ENCODE peak calls at places on chromosomes 11 and 22, in six cellular contexts. F is A549, T is endothelial cell of umbilical vein, D is GM12878, B is HepG2, I is K562. A is an unnamed sample.

GRCh38 chr22:38924197-38924952 is 33.0 kb upstream of the APOBEC3A start:
- DNase-seq in F (peak), T (peak), D (no peak), B (peak), I (no peak), A (no peak)

GRCh38 chr11:126284829-126285228 is 1.9 kb downstream of the TIRAP start:
- DNase-seq in F (peak), T (peak), D (peak), B (peak), I (no peak), A (peak)

GRCh38 chr22:41231369-41231768 is 9.4 kb downstream of the CHADL start:
- DNase-seq in F (no peak), T (no peak), D (no peak), B (no peak), I (no peak), A (no peak)

GRCh38 chr11:125342281-125342980 is 153.6 kb downstream of the FEZ1 start:
- DNase-seq in F (no peak), T (no peak), D (no peak), B (no peak), I (no peak), A (no peak)

GRCh38 chr11:33956611-33957010 is 64.7 kb upstream of the LMO2 start:
- DNase-seq in F (no peak), T (peak), D (no peak), B (no peak), I (no peak), A (no peak)

GRCh38 chr11:72580648-72580950 is 93.6 kb downstream of the PDE2A start:
- DNase-seq in F (no peak), T (no peak), D (no peak), B (no peak), I (no peak), A (no peak)

GRCh38 chr11:21421930-21422329 is 752.5 kb downstream of the NELL1 start:
- DNase-seq in F (no peak), T (no peak), D (no peak), B (no peak), I (no peak), A (no peak)

GRCh38 chr11:103071008-103071407 is 21.0 kb downstream of the DCUN1D5 start:
- DNase-seq in F (no peak), T (no peak), D (no peak), B (no peak), I (no peak), A (no peak)

GRCh38 chr11:78234006-78234405 is 45.3 kb downstream of the USP35 start:
- DNase-seq in F (no peak), T (no peak), D (no peak), B (no peak), I (no peak), A (no peak)

GRCh38 chr11:43648888-43649287 is 31.6 kb upstream of the HSD17B12 start:
- DNase-seq in F (no peak), T (no peak), D (no peak), B (no peak), I (no peak), A (no peak)

DNA sequence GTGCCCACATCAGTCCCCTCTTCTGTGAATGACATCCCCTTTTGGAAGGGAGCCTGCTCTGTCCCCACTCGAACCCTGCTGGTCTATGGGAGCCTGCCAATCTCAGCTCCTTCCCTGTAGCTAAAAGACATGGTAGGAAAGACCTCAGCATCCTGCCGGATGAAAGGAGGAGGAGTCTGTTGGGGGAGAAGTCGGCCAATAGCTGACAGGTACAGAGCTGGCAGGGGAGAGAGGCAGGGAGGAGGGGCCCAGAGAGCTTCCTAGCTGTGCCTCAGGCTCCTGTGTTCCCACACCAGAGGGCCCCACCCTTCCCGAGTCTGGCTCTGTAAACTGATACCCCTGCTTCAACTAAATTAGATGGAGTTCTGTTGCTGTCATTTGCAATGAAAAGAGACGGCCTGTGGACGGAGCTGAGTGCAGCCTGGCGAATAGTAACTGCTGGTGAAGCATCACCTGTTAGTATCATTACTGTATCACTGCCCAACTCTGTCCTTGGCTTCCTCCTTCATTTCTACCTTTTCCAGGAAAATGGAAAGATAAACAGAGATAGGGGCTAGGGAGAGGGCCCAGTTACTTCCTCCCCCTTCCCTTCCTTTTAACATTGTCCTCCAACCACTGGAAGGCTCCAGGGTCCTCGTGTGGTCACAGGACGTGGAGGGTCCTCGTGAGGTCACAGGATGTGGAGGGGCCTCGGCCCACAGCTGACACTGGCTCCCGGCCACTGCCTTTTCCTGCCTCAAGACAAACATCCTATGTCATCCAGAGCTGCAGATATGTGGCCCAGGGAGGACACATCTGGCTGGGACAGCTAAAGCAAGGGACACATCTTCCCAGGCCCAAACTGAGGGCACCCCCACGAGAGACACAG is 15.1 kb downstream of the FXYD6 start:
- DNase-seq in F (no peak), T (peak), D (no peak), B (no peak), I (no peak), A (no peak)
- TF ChIP-seq MAX in F (no peak), T (no peak), D (no peak), B (no peak), I (no peak), A (no peak)

DNA sequence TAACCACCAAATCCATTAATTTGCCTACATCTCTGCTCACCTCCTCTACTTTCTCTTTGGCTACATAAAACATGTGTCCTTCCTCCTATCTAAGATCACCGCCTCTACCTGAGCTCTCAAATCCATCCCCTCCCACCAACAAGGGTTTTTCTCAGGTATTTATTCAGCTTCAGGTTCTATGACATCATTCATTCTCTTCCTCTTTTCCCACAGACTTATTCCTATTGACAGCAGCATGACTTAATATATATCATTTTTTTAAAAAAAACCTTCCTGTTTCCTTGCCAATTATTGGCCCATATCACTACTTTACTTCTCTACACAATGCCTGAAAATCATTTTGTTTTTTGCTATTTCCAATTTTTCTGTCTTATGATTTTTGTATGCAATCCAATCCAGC is 4.4 kb downstream of the CASP12 start:
- DNase-seq in F (no peak), T (peak), D (no peak), B (no peak), I (no peak), A (no peak)
- TF ChIP-seq MYC in F (no peak), T (no peak), D (no peak), B (no peak), I (no peak), A (no peak)

GRCh38 chr11:7986768-7987559 is at the start of gene EIF3F:
- DNase-seq in F (peak), T (peak), D (peak), B (peak), I (peak), A (peak)
- TF ChIP-seq POLR2A in F (peak), T (peak), D (peak), B (peak), I (peak), A (peak)

GRCh38 chr11:65152157-65152556 is 17.8 kb upstream of the SYVN1 start:
- DNase-seq in F (no peak), T (no peak), D (no peak), B (no peak), I (no peak), A (no peak)

GRCh38 chr11:65150513-65151271 is 16.4 kb upstream of the SYVN1 start:
- DNase-seq in F (peak), T (peak), D (peak), B (peak), I (peak), A (peak)

GRCh38 chr11:65147352-65148075 is 13.2 kb upstream of the SYVN1 start:
- DNase-seq in F (no peak), T (no peak), D (no peak), B (no peak), I (no peak), A (no peak)

GRCh38 chr11:65151500-65151899 is 17.2 kb upstream of the SYVN1 start:
- DNase-seq in F (no peak), T (no peak), D (no peak), B (no peak), I (no peak), A (no peak)

DNA sequence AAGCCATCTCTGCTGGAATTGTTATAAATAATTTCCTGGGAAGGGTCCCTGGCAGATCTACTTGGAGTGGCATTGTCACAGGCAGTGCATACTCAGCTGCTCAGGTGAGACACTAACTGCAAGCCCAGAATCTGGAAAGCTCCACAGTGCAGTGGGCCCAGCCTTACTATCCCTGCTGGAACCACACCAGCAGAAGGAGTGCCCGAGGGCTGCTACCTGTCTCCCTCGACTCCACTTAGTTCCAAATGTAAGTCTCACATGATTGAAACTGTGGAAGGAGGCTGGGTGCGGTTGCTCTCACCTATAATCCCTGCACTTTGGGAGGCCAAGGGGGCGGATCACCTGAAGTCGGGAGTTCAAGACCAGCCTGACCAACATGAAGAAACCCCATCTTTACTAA is 14.3 kb upstream of the SYVN1 start:
- DNase-seq in F (no peak), T (no peak), D (no peak), B (no peak), I (no peak), A (no peak)
- TF ChIP-seq MAX in F (no peak), T (no peak), D (no peak), B (no peak), I (no peak), A (no peak)

GRCh38 chr11:104161751-104162450 is 2.0 kb downstream of the PDGFD start:
- DNase-seq in F (no peak), T (no peak), D (no peak), B (no peak), I (no peak), A (no peak)

GRCh38 chr11:104164028-104164520 is at the start of gene PDGFD:
- DNase-seq in F (peak), T (peak), D (no peak), B (peak), I (no peak), A (peak)

GRCh38 chr11:104165014-104165413 is 1.1 kb upstream of the PDGFD start:
- DNase-seq in F (no peak), T (no peak), D (no peak), B (no peak), I (no peak), A (no peak)

GRCh38 chr11:104159356-104159755 is 4.6 kb downstream of the PDGFD start:
- DNase-seq in F (no peak), T (no peak), D (no peak), B (no peak), I (no peak), A (no peak)

DNA sequence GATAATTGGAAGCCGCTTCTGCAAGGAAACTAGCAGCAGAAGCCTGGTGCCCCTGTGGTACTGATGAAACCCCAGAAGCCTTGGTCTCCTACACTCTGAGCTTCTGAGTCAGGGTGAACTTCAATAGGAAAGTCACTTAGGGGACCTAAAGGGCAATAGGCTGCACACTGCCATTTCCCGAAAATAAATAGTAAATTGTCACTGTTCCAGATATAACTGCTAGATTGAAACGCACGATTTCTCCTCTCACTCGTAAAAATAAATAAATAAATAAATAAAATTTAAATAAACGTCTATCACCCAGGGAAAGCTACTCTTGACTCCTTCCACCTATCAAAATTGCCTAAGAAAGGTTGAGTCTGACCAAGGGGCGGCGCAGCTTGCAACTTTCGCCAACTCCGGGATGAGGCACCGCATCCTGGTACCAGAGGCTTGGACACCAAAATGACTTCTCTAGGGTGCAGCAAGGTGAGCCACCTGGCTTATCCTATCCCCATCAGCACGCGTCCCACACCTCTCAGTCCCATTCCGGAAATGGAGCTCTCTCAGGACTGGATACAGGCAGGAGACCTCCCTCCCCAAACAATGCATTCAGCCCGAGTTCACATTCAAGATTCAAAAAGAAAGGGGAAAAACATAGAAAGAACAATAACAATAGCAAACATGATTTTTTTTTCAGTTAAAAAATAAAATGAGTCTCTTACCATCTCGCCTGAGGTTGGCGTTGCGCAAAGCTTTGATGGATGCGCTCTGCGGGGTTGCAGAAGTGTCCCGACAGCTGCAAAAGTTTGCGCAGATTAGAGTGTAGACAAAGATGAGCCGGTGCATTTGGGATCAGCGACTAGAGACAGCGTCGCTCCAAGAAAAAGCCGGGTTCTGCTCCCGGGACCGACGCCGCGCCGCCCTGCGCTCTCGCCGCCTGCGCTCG is 583 bp downstream of the PDGFD start:
- DNase-seq in F (peak), T (peak), D (no peak), B (no peak), I (no peak), A (no peak)
- TF ChIP-seq MYC in F (no peak), T (no peak), D (no peak), B (no peak), I (no peak), A (no peak)

GRCh38 chr11:65576232-65576866 is 496 bp downstream of the EHBP1L1 start:
- DNase-seq in F (no peak), T (no peak), D (no peak), B (no peak), I (no peak), A (peak)
- TF ChIP-seq POLR2A in F (no peak), T (no peak), D (peak), B (no peak), I (no peak), A (no peak)

GRCh38 chr11:118223992-118224391 is 819 bp downstream of the JAML start:
- DNase-seq in F (no peak), T (no peak), D (no peak), B (no peak), I (no peak), A (no peak)
- TF ChIP-seq MAX in F (no peak), T (no peak), D (no peak), B (no peak), I (no peak), A (no peak)

GRCh38 chr22:36288571-36289405 is 35.9 kb downstream of the APOL1 start:
- DNase-seq in F (no peak), T (no peak), D (no peak), B (no peak), I (no peak), A (peak)
- TF ChIP-seq MYC in F (no peak), T (no peak), D (no peak), B (no peak), I (no peak), A (no peak)